ENCODE peak calls at places on chromosome 15, in five cellular contexts. One of them, this sample, is unnamed.

GRCh38 chr15:63972801-63973200 is 73.5 kb downstream of the DAPK2 start:
- DNase-seq in SK-N-SH: no peak
- DNase-seq in K562: no peak
- DNase-seq in GM23338: peak
- DNase-seq in HepG2: no peak
- DNase-seq in this sample: no peak

GRCh38 chr15:80242132-80242769 is 9.8 kb downstream of the CTXND1 start:
- DNase-seq in K562: peak
- DNase-seq in SK-N-SH: peak
- DNase-seq in GM23338: peak
- DNase-seq in HepG2: peak
- DNase-seq in this sample: peak

GRCh38 chr15:61228025-61228901 is 839 bp downstream of the RORA start:
- DNase-seq in K562: no peak
- DNase-seq in SK-N-SH: peak
- DNase-seq in GM23338: peak
- DNase-seq in HepG2: no peak
- DNase-seq in this sample: peak

GRCh38 chr15:91694829-91695205 is 158.7 kb upstream of the SLCO3A1 start:
- DNase-seq in HepG2: peak
- DNase-seq in GM23338: no peak
- DNase-seq in K562: no peak
- DNase-seq in SK-N-SH: peak
- DNase-seq in this sample: no peak

GRCh38 chr15:92600902-92601301 is 54.7 kb downstream of the FAM174B start:
- DNase-seq in SK-N-SH: no peak
- DNase-seq in K562: no peak
- DNase-seq in HepG2: no peak
- DNase-seq in GM23338: no peak
- DNase-seq in this sample: no peak

GRCh38 chr15:47803767-47804166 is 86.5 kb downstream of the SEMA6D start:
- DNase-seq in HepG2: no peak
- DNase-seq in SK-N-SH: no peak
- DNase-seq in GM23338: no peak
- DNase-seq in K562: no peak
- DNase-seq in this sample: no peak

GRCh38 chr15:82045179-82045891 is 483 bp downstream of the MEX3B start:
- DNase-seq in HepG2: no peak
- DNase-seq in K562: no peak
- DNase-seq in GM23338: peak
- DNase-seq in SK-N-SH: peak
- DNase-seq in this sample: peak

GRCh38 chr15:89780601-89781000 is 4.5 kb downstream of the MESP2 start:
- DNase-seq in GM23338: no peak
- DNase-seq in SK-N-SH: no peak
- DNase-seq in HepG2: no peak
- DNase-seq in K562: no peak
- DNase-seq in this sample: no peak

GRCh38 chr15:67197364-67197695 is 57.1 kb downstream of the AAGAB start:
- DNase-seq in SK-N-SH: no peak
- DNase-seq in GM23338: no peak
- DNase-seq in HepG2: no peak
- DNase-seq in K562: no peak
- DNase-seq in this sample: no peak

GRCh38 chr15:99970891-99971330 is 237.7 kb upstream of the LYSMD4 start:
- DNase-seq in HepG2: no peak
- DNase-seq in K562: no peak
- DNase-seq in GM23338: no peak
- DNase-seq in SK-N-SH: no peak
- DNase-seq in this sample: no peak

GRCh38 chr15:28726102-28726501 is 13.9 kb upstream of the GOLGA8M start:
- DNase-seq in SK-N-SH: no peak
- DNase-seq in GM23338: no peak
- DNase-seq in HepG2: no peak
- DNase-seq in K562: no peak
- DNase-seq in this sample: no peak

DNA sequence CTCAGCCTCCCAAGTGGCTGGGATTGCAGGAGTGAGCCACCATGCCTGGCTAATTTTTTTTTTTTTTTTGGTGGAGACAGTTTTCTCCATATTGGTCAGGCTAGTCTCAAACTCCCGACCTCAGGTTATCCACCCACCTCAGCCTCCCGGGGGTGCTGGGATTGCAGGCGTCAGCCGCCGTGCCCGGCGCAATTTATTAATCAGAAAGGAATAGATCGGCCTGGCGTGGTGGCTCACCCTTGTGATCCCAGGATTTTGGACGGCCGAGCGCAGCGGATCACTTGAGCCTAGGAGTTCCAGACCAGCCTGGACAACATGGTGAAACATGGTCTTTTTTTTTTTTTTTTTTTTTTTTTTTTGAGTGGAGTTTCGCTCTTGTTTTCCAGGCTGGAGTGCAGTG is 13.3 kb upstream of the GOLGA8M start:
- DNase-seq in K562: no peak
- DNase-seq in SK-N-SH: no peak
- DNase-seq in HepG2: no peak
- DNase-seq in GM23338: no peak
- DNase-seq in this sample: no peak
- TF ChIP-seq REST in K562: no peak
- TF ChIP-seq REST in SK-N-SH: no peak
- TF ChIP-seq REST in HepG2: no peak
- TF ChIP-seq REST in GM23338: no peak
- TF ChIP-seq REST in this sample: no peak

DNA sequence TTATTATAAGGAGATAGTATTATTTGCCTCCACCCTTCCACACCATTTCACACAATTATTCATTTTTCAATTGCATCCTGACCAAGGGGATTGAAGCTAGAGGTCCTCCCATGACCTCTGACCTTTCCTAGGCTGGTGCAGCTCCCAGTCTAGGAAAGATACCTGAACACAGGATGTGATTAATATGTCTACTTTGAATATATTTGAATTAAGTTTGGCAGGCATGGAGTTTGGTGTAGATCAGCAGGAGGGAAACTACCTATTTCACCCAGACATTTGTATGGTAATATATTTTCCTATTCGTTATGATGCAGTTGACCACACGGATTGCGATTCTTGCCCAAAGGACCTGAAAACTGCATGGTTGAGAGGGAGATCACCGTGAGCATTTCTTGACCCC is 596.3 kb downstream of the AGBL1 start:
- DNase-seq in HepG2: no peak
- DNase-seq in K562: no peak
- DNase-seq in GM23338: no peak
- DNase-seq in SK-N-SH: no peak
- DNase-seq in this sample: no peak
- TF ChIP-seq REST in HepG2: no peak
- TF ChIP-seq REST in K562: no peak
- TF ChIP-seq REST in GM23338: no peak
- TF ChIP-seq REST in SK-N-SH: no peak
- TF ChIP-seq REST in this sample: no peak

DNA sequence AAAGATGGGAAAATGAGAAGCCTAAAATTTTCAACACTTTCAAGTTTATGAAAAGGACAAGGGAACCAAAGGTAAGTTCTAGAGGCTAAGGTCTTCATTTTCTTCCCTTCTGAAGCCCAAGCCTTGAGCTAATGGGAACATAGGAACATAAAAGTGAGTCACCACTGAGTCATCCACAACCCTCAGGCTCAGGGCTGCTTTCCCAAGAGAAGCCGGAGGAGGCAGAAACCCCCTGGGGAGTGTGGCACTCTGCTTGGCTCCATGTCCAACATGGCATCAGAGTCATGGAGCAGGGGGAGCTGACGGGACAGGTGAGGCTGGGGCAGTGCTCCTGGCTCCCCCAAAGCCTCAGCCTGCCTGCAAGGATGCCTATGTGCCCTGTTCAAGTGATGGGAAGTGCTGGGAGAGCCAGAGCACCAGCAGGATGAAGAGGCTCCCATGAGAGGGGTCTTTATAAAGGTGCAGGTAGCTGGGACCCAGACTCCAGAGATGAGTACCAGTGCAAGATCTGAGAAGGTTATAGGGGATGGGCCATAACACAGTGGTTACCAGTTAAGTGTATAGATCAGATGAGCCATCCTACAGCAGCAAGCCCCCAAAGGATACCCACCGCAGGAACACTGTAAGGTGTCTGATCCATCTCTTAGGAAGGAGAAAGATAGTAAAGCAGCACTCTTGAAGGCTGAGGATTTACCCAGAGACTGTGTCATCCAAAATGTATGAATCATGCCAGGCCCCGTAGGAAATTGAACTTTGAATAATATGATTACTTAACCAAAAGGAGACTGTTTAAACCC is 31.8 kb upstream of the RYR3 start:
- DNase-seq in GM23338: peak
- DNase-seq in HepG2: no peak
- DNase-seq in SK-N-SH: no peak
- DNase-seq in K562: no peak
- DNase-seq in this sample: peak
- TF ChIP-seq REST in GM23338: no peak
- TF ChIP-seq REST in HepG2: no peak
- TF ChIP-seq REST in SK-N-SH: no peak
- TF ChIP-seq REST in K562: no peak
- TF ChIP-seq REST in this sample: no peak

GRCh38 chr15:40331026-40331425 is 7.5 kb downstream of the INAFM2 start:
- DNase-seq in SK-N-SH: no peak
- DNase-seq in HepG2: no peak
- DNase-seq in K562: no peak
- DNase-seq in GM23338: no peak
- DNase-seq in this sample: no peak

GRCh38 chr15:40329804-40330203 is 6.3 kb downstream of the INAFM2 start:
- DNase-seq in HepG2: no peak
- DNase-seq in SK-N-SH: no peak
- DNase-seq in K562: no peak
- DNase-seq in GM23338: no peak
- DNase-seq in this sample: no peak

GRCh38 chr15:40332138-40332781 is 8.5 kb downstream of the CCDC9B start:
- DNase-seq in K562: no peak
- DNase-seq in SK-N-SH: no peak
- DNase-seq in GM23338: no peak
- DNase-seq in HepG2: no peak
- DNase-seq in this sample: no peak

GRCh38 chr15:40330368-40330836 is 6.9 kb downstream of the INAFM2 start:
- DNase-seq in SK-N-SH: no peak
- DNase-seq in GM23338: no peak
- DNase-seq in K562: peak
- DNase-seq in HepG2: no peak
- DNase-seq in this sample: no peak

DNA sequence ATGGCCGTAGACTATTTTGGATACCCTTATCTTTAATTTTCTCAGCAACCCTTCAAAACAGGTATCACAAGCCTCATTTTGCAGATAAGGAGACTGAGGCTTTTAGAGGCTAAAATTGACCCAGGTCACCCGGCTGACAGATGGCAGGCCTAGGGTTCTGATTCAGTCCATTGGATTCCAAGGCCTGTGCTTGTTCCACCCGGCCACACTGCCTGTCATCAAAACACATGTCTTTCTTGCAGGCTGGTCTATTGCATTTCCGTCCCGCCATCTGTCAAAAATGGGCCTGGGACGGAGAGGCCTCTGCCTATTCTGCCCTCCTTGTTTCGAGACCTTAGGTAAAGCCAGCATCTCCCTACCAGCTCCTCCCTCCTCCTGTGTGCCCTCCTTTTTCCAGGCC is 8.1 kb downstream of the INAFM2 start:
- DNase-seq in GM23338: no peak
- DNase-seq in HepG2: no peak
- DNase-seq in K562: no peak
- DNase-seq in SK-N-SH: no peak
- DNase-seq in this sample: no peak
- TF ChIP-seq REST in GM23338: no peak
- TF ChIP-seq REST in HepG2: no peak
- TF ChIP-seq REST in K562: no peak
- TF ChIP-seq REST in SK-N-SH: no peak
- TF ChIP-seq REST in this sample: no peak

GRCh38 chr15:72958634-72959033 is 93.6 kb upstream of the NEO1 start:
- DNase-seq in SK-N-SH: no peak
- DNase-seq in K562: no peak
- DNase-seq in GM23338: no peak
- DNase-seq in HepG2: no peak
- DNase-seq in this sample: no peak
- TF ChIP-seq REST in SK-N-SH: no peak
- TF ChIP-seq REST in K562: no peak
- TF ChIP-seq REST in GM23338: no peak
- TF ChIP-seq REST in HepG2: no peak
- TF ChIP-seq REST in this sample: no peak

DNA sequence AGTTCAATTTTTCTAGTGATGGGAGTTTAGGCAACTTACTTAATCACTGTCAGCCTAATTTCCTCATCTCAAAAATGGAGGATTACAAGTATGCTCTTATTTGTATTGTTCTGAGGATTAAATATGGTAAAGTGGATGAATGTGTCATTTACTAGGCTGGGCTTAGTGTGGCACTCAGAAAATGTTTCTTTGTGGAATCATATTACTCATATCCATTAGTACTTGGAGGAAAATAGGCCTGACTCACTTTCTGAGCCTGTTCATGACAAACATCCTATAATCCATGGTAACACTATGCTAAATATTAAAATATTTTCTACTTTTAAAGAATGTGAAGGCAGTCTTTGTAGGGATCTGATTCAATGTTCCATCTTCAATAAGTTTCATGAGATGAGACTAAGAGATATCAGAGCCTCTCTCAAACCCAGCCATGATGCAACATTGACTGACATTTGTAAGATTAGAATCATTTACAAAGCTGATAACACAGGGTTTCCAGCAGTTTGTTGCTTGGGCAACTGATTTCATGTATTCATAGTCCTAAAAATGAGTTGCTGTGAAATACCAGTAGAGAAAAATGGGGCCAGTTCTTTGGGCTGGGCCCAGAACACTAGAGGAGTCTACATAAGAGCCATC is 1048.5 kb downstream of the NTRK3 start:
- DNase-seq in GM23338: no peak
- DNase-seq in K562: no peak
- DNase-seq in HepG2: no peak
- DNase-seq in SK-N-SH: no peak
- DNase-seq in this sample: no peak
- TF ChIP-seq REST in GM23338: no peak
- TF ChIP-seq REST in K562: no peak
- TF ChIP-seq REST in HepG2: no peak
- TF ChIP-seq REST in SK-N-SH: no peak
- TF ChIP-seq REST in this sample: no peak

DNA sequence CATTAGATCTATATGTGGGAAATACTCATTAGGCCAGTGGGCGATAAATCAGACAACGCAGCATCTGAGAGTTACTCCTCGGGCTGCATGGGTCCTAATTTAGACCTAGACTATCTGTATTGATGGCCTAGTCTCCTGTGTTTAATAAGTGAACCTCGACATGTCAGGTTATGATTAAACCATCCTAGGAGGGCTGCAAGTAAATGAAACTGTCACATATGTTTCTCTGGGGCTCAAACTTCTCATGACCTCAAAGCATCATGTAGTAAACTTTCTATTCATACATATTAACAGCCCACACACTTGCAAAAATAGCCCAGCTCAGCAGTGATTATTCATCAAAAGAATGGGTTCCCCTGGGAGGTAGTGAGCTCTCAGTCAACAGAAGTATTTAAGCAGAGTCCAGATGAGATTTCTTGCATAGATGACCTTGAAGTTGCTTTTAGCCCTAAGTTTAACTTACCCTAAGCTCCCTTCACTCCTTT is 51.6 kb downstream of the RAB11A start:
- DNase-seq in GM23338: no peak
- DNase-seq in K562: no peak
- DNase-seq in HepG2: no peak
- DNase-seq in SK-N-SH: no peak
- DNase-seq in this sample: no peak
- TF ChIP-seq REST in GM23338: no peak
- TF ChIP-seq REST in K562: no peak
- TF ChIP-seq REST in HepG2: no peak
- TF ChIP-seq REST in SK-N-SH: no peak
- TF ChIP-seq REST in this sample: no peak

This sample was measured in A549.